ENCODE peak calls at places on chromosomes 16 and 17, in seven cellular contexts. L is H9, S is H1, P is mesendoderm, Y is trophoblast cell, W is neuronal stem cell, U is mesenchymal stem cell. A is an unnamed sample.

GRCh38 chr16:71367243-71367976 is 8.9 kb downstream of the CALB2 start:
- DNase-seq in L (peak), U (peak), Y (peak), P (peak), W (peak), S (peak), A (peak)

GRCh38 chr17:44197980-44198720 is 1.5 kb downstream of the ATXN7L3 start:
- DNase-seq in U (peak), L (no peak), W (no peak), Y (no peak), P (peak), S (no peak), A (peak)

GRCh38 chr16:19331794-19332193 is 46.3 kb downstream of the CLEC19A start:
- DNase-seq in W (no peak), P (no peak), L (no peak), Y (no peak), U (no peak), S (no peak), A (no peak)

GRCh38 chr17:3959295-3959899 is 4.8 kb downstream of the ATP2A3 start:
- DNase-seq in Y (no peak), L (no peak), S (no peak), P (no peak), U (peak), W (no peak), A (peak)

GRCh38 chr17:64147110-64148016 is 17.4 kb upstream of the ERN1 start:
- DNase-seq in W (no peak), U (peak), P (peak), L (no peak), Y (peak), S (no peak), A (no peak)

GRCh38 chr16:82580293-82580900 is 46.4 kb upstream of the CDH13 start:
- DNase-seq in S (no peak), W (no peak), Y (no peak), P (peak), U (no peak), L (no peak), A (no peak)

GRCh38 chr16:50499254-50499653 is 48.9 kb upstream of the NKD1 start:
- DNase-seq in Y (no peak), U (no peak), S (no peak), P (no peak), L (no peak), W (no peak), A (no peak)

GRCh38 chr16:24728891-24729242 is 584 bp upstream of the TNRC6A start:
- DNase-seq in P (no peak), W (no peak), S (no peak), U (no peak), Y (peak), L (no peak), A (no peak)

GRCh38 chr16:46980926-46981325 is 7.5 kb upstream of the DNAJA2 start:
- DNase-seq in P (no peak), Y (no peak), L (no peak), U (no peak), S (no peak), W (no peak), A (no peak)

GRCh38 chr17:50037321-50038107 is 18.4 kb upstream of the ITGA3 start:
- DNase-seq in P (no peak), S (no peak), W (no peak), Y (no peak), U (peak), L (no peak), A (peak)

GRCh38 chr17:77133087-77133633 is 7.6 kb upstream of the SEC14L1 start:
- DNase-seq in S (no peak), W (no peak), L (no peak), Y (no peak), P (no peak), U (no peak), A (no peak)

GRCh38 chr17:77140166-77140877 is 447 bp upstream of the SEC14L1 start:
- DNase-seq in L (peak), W (peak), P (peak), U (peak), Y (peak), S (peak), A (peak)

GRCh38 chr17:77132411-77133086 is 8.2 kb upstream of the SEC14L1 start:
- DNase-seq in U (peak), L (no peak), S (no peak), P (no peak), W (no peak), Y (peak), A (no peak)

GRCh38 chr17:77137111-77137510 is 3.7 kb upstream of the SEC14L1 start:
- DNase-seq in L (no peak), U (no peak), Y (no peak), W (no peak), S (no peak), P (no peak), A (no peak)

GRCh38 chr17:77136420-77136767 is 4.4 kb upstream of the SEC14L1 start:
- DNase-seq in U (no peak), Y (no peak), P (no peak), S (no peak), W (no peak), L (no peak), A (no peak)
- H2AK5ac ChIP-seq in U (no peak), Y (no peak), P (no peak), S (no peak), W (no peak), L (no peak), A (no peak)

GRCh38 chr16:85662976-85663830 is 25.6 kb downstream of the GINS2 start:
- DNase-seq in P (no peak), W (no peak), Y (no peak), S (no peak), L (no peak), U (no peak), A (no peak)

GRCh38 chr16:85661131-85662035 is 27.4 kb downstream of the GINS2 start:
- DNase-seq in W (no peak), P (no peak), L (no peak), U (no peak), S (no peak), Y (no peak), A (no peak)

GRCh38 chr16:85663891-85664321 is 24.8 kb downstream of the GINS2 start:
- DNase-seq in P (no peak), W (no peak), U (no peak), Y (no peak), L (no peak), S (no peak), A (peak)

GRCh38 chr16:85659805-85660511 is 28.8 kb downstream of the GINS2 start:
- DNase-seq in Y (no peak), L (peak), S (peak), P (peak), U (peak), W (peak), A (peak)

DNA sequence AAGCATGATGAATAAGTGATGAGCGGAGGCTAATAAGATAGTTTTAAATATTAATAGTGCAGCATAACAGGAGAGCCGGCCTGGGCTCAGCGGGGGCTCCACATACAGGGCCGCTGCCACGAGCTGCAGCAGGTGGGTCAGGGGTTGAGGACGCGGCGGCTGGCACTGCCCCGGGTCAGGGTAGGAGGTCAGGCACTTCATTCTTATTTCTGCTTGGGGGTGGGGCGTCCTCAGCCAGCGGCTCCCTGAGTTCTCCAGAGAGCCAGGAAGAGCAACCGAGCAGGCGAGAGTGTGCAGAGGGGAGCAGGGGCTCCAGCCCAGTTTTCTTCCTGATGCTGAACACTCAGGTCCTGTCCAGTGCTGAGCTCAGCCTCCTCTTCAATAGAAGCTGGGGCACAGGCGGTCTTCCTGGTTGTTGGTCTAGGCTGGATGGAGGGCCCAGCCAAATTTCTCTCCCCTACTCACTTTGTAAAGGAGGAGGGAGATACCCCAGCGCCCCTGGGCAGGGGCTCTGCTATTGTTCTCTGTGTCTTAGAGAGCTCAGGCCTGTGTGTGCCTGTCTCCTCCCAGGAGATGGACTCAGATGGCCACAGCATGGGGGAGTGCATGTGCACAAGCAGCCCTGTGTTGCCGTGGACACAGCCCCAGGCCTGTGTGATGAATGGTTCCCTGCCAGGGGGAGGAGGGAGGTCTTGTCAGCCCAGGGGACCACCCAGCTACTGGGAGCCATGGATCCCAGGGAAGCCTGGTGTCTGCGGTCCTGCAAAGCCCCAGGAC is 26.5 kb downstream of the GINS2 start:
- DNase-seq in Y (no peak), S (no peak), P (peak), L (no peak), W (peak), U (no peak), A (no peak)
- H2AK5ac ChIP-seq in Y (no peak), S (no peak), P (no peak), L (no peak), W (peak), U (no peak), A (no peak)

GRCh38 chr17:81117672-81118198 is 47.6 kb upstream of the PVALEF start:
- DNase-seq in P (no peak), W (no peak), Y (no peak), L (no peak), S (no peak), U (no peak), A (no peak)
- H2AK5ac ChIP-seq in P (no peak), W (peak), Y (no peak), L (no peak), S (no peak), U (no peak), A (no peak)

DNA sequence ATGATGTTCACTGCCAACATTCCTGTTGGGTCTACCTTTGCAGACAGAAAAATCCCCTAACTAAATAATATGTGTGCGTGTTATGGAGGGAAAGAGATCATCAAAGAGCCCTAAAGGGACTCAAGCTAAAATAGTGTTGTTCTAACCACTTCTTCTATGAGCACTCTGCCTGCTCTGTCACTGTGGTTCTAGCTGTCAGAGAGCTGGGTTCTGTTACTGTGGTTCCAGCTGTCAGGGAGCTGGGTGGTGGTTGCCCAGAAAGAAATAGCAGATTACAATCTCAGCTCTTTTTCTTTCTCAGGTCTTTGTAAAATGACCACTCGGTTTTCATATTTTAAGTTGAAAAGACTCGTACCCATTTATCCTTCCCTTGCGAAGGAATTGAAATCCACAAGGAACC is 176.3 kb downstream of the HS3ST3A1 start:
- DNase-seq in P (no peak), S (no peak), U (no peak), Y (no peak), W (no peak), L (no peak), A (no peak)
- H2AK5ac ChIP-seq in P (no peak), S (no peak), U (no peak), Y (no peak), W (no peak), L (no peak), A (no peak)

GRCh38 chr16:23310744-23311143 is 8.6 kb downstream of the SCNN1B start:
- DNase-seq in P (no peak), S (no peak), Y (no peak), L (no peak), U (no peak), W (no peak), A (no peak)
- H2AK5ac ChIP-seq in P (no peak), S (no peak), Y (no peak), L (no peak), U (no peak), W (no peak), A (no peak)

GRCh38 chr17:11430766-11431165 is 167.5 kb upstream of the DNAH9 start:
- DNase-seq in P (no peak), L (no peak), Y (no peak), W (no peak), U (no peak), S (no peak), A (no peak)
- H2AK5ac ChIP-seq in P (no peak), L (no peak), Y (no peak), W (no peak), U (no peak), S (no peak), A (no peak)

GRCh38 chr16:20946015-20946629 is 45.6 kb downstream of the LYRM1 start:
- DNase-seq in L (no peak), S (no peak), U (no peak), Y (no peak), W (no peak), P (peak), A (no peak)
- H2AK5ac ChIP-seq in L (no peak), S (no peak), U (no peak), Y (no peak), W (no peak), P (no peak), A (no peak)

GRCh38 chr16:88196471-88197400 is 186.0 kb upstream of the ZNF469 start:
- DNase-seq in W (no peak), Y (no peak), L (no peak), S (no peak), P (no peak), U (no peak), A (no peak)

GRCh38 chr16:88194397-88195020 is 188.2 kb upstream of the ZNF469 start:
- DNase-seq in L (no peak), Y (no peak), S (no peak), W (no peak), P (no peak), U (no peak), A (peak)

GRCh38 chr16:88197481-88198456 is 185.0 kb upstream of the ZNF469 start:
- DNase-seq in L (no peak), P (no peak), Y (no peak), S (no peak), U (no peak), W (no peak), A (peak)

GRCh38 chr16:88195021-88195581 is 187.7 kb upstream of the ZNF469 start:
- DNase-seq in W (no peak), P (no peak), U (no peak), Y (no peak), L (no peak), S (no peak), A (peak)

DNA sequence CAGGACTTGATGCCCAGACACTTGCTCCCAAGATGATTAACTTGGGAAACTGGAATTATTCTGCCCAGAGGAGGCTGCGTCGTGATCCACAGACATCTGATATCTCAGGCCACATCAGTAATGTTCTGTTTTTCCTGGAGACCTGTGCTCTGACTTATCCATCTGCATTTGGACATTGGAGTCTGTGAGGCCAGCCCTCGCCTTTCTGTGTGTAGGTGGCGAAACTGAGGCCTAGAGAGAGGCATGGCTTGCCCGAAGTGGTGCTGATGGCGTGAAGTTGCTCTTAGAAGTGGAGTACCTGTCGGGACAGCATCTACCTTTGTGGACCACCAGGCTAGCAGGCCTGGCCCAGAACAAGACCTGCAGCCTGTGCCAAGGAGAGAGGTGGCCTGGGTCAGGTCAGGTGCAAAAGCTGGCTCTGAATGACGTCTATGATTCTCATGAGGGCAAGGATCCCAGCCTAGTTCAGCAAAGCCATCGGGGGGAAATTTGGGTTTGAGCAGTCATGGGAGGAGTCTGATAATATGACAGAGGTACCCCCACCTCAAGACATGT is 186.8 kb upstream of the ZNF469 start:
- DNase-seq in W (no peak), L (no peak), S (no peak), P (no peak), Y (no peak), U (no peak), A (no peak)
- H2AK5ac ChIP-seq in W (no peak), L (no peak), S (no peak), P (no peak), Y (no peak), U (no peak), A (peak)